ENCODE peak calls at places on chromosomes 6 and 20, in five cellular contexts. M, X, J, F and I are unnamed samples.

GRCh38 chr20:24768977-24769675 is 179.9 kb upstream of the CST7 start:
- DNase-seq in F (no peak), M (no peak), X (peak), J (no peak), I (no peak)

GRCh38 chr20:12955611-12956010 is 53.2 kb upstream of the SPTLC3 start:
- DNase-seq in F (no peak), X (no peak), M (no peak), J (no peak), I (no peak)

GRCh38 chr6:11007715-11008608 is 36.1 kb downstream of the ELOVL2 start:
- DNase-seq in F (no peak), M (peak), J (no peak), X (no peak), I (no peak)

GRCh38 chr20:36334281-36335075 is 28.3 kb downstream of the DLGAP4 start:
- DNase-seq in X (no peak), J (no peak), M (no peak), F (no peak), I (no peak)

GRCh38 chr6:146898888-146899227 is 300.1 kb downstream of the ADGB start:
- DNase-seq in X (no peak), J (no peak), F (no peak), M (no peak), I (no peak)

GRCh38 chr6:170152989-170153388 is 137.9 kb downstream of the DLL1 start:
- DNase-seq in X (no peak), J (no peak), F (peak), M (peak), I (no peak)

GRCh38 chr6:15534970-15535369 is 127.9 kb downstream of the DTNBP1 start:
- DNase-seq in M (no peak), F (no peak), J (no peak), X (no peak), I (no peak)

GRCh38 chr6:142942805-142943227 is 2.2 kb downstream of the HIVEP2 start:
- DNase-seq in F (no peak), J (no peak), X (no peak), M (peak), I (no peak)

GRCh38 chr6:6927437-6928361 is 180.1 kb upstream of the RREB1 start:
- DNase-seq in F (peak), J (no peak), X (no peak), M (no peak), I (peak)

GRCh38 chr6:1949533-1949932 is 295.9 kb downstream of the GMDS start:
- DNase-seq in J (peak), M (peak), X (no peak), F (no peak), I (no peak)